ENCODE peak calls at places on chromosomes 12 and 14, in ten cellular contexts. E is SJCRH30; C is esophagus muscularis mucosa; T is CD8-positive, alpha-beta T cell; N is pancreas; P is colonic mucosa; Z is CD8-positive, alpha-beta memory T cell; B is IMR-90; U is heart right ventricle; J is dorsolateral prefrontal cortex. O is an unnamed sample. For H3K27me3, the result is how much of the 10 kb centered on the place peaks cover.

GRCh38 chr12:2642896-2643425 is 151.8 kb upstream of the FKBP4 start:
- DNase-seq in J (no peak), P (no peak), T (no peak), E (no peak), U (no peak), Z (no peak), C (no peak), N (no peak), B (no peak), O (no peak)

GRCh38 chr12:116266631-116267349 is 10.7 kb downstream of the MED13L start:
- DNase-seq in J (no peak), B (peak), T (no peak), U (no peak), N (no peak), E (no peak), Z (no peak), C (no peak), P (no peak), O (no peak)

GRCh38 chr12:107144990-107145389 is 51.6 kb upstream of the CRY1 start:
- DNase-seq in B (no peak), C (no peak), U (no peak), P (no peak), E (no peak), J (no peak), N (no peak), Z (no peak), T (no peak), O (no peak)

GRCh38 chr12:78797201-78797931 is 67.2 kb upstream of the SYT1 start:
- DNase-seq in U (no peak), N (no peak), T (no peak), J (no peak), Z (no peak), P (no peak), E (no peak), B (peak), C (no peak), O (no peak)

GRCh38 chr14:58873228-58873953 is 235.6 kb downstream of the DACT1 start:
- DNase-seq in C (no peak), E (no peak), J (no peak), B (no peak), N (peak), P (peak), U (no peak), Z (no peak), T (no peak), O (no peak)

GRCh38 chr12:92612611-92613010 is 90.2 kb upstream of the PLEKHG7 start:
- DNase-seq in T (no peak), N (no peak), P (no peak), C (no peak), E (no peak), U (no peak), Z (no peak), J (no peak), B (no peak), O (no peak)

GRCh38 chr12:51937941-51938340 is 13.6 kb upstream of the ACVR1B start:
- DNase-seq in N (no peak), Z (no peak), B (no peak), E (no peak), J (no peak), P (no peak), U (no peak), T (no peak), C (no peak), O (no peak)

GRCh38 chr12:15721716-15722115 is 67.5 kb downstream of the EPS8 start:
- DNase-seq in U (no peak), P (no peak), J (no peak), E (no peak), B (peak), Z (no peak), C (no peak), T (no peak), N (no peak), O (no peak)

GRCh38 chr14:105863296-105864108 is 337.1 kb downstream of the TMEM121 start:
- DNase-seq in T (no peak), C (no peak), J (no peak), Z (no peak), U (peak), B (no peak), N (peak), P (no peak), E (no peak), O (no peak)

GRCh38 chr14:102164964-102165363 is 25.3 kb downstream of the WDR20 start:
- DNase-seq in C (no peak), T (no peak), P (no peak), E (no peak), B (no peak), Z (no peak), J (no peak), U (no peak), N (no peak), O (no peak)

GRCh38 chr14:32933943-32934890 is 4.5 kb upstream of the NPAS3 start:
- DNase-seq in T (no peak), Z (no peak), N (peak), E (peak), B (no peak), U (peak), P (no peak), C (no peak), J (peak), O (no peak)

GRCh38 chr12:53530920-53531319 is 23.6 kb upstream of the NPFF start:
- DNase-seq in U (no peak), C (no peak), T (no peak), E (no peak), P (no peak), B (peak), N (no peak), Z (no peak), J (no peak), O (peak)

GRCh38 chr12:86735851-86736250 is 479.7 kb upstream of the MGAT4C start:
- DNase-seq in U (no peak), T (no peak), E (no peak), B (no peak), C (no peak), N (no peak), J (no peak), P (no peak), Z (no peak), O (no peak)

GRCh38 chr14:68468437-68469207 is 324.2 kb downstream of the ZFP36L1 start:
- DNase-seq in N (no peak), Z (peak), C (peak), E (no peak), U (no peak), P (no peak), B (no peak), T (no peak), J (no peak), O (peak)

GRCh38 chr12:121364657-121365265 is 12.6 kb upstream of the ANAPC5 start:
- DNase-seq in C (no peak), B (peak), J (no peak), N (no peak), P (no peak), Z (no peak), U (no peak), E (no peak), T (no peak), O (no peak)

GRCh38 chr14:25116607-25117006 is 66.7 kb upstream of the STXBP6 start:
- DNase-seq in P (no peak), E (no peak), U (no peak), Z (no peak), C (no peak), N (no peak), J (no peak), B (no peak), T (no peak), O (no peak)

GRCh38 chr14:96806836-96807235 is 9.7 kb downstream of the VRK1 start:
- DNase-seq in U (no peak), C (no peak), B (no peak), N (no peak), J (no peak), P (no peak), E (no peak), Z (no peak), T (no peak), O (no peak)

GRCh38 chr12:84756961-84757360 is 155.6 kb downstream of the SLC6A15 start:
- DNase-seq in N (no peak), P (no peak), E (no peak), Z (no peak), J (no peak), B (peak), U (no peak), T (no peak), C (no peak), O (peak)

GRCh38 chr14:84209021-84209420 is 1320.9 kb upstream of the FLRT2 start:
- DNase-seq in J (no peak), T (no peak), N (no peak), Z (no peak), P (no peak), U (no peak), B (no peak), E (no peak), C (no peak), O (no peak)

GRCh38 chr14:106831322-106831720 is 1304.9 kb downstream of the TMEM121 start:
- DNase-seq in B (no peak), U (peak), J (no peak), T (peak), C (peak), P (no peak), N (no peak), Z (peak), E (peak), O (no peak)

GRCh38 chr14:67411820-67412421 is at the start of gene PLEK2:
- DNase-seq in J (no peak), B (no peak), N (peak), Z (peak), T (no peak), E (no peak), P (peak), C (no peak), U (peak), O (no peak)

GRCh38 chr14:72801841-72802587 is 91.9 kb downstream of the DPF3 start:
- DNase-seq in Z (no peak), P (no peak), T (no peak), B (peak), E (peak), C (no peak), U (no peak), N (no peak), J (no peak), O (no peak)

GRCh38 chr12:31238764-31239387 is 87.1 kb downstream of the SINHCAF start:
- DNase-seq in C (peak), T (peak), J (peak), Z (no peak), B (peak), U (peak), E (peak), P (peak), N (peak), O (no peak)

GRCh38 chr14:102461490-102462317 is 47.9 kb downstream of the ANKRD9 start:
- DNase-seq in B (no peak), C (no peak), J (peak), U (no peak), Z (no peak), N (peak), P (no peak), T (no peak), E (peak), O (no peak)

GRCh38 chr14:75402867-75403413 is 24.9 kb upstream of the JDP2 start:
- DNase-seq in U (no peak), P (no peak), Z (no peak), C (no peak), T (no peak), J (no peak), E (no peak), N (no peak), B (no peak), O (no peak)

GRCh38 chr12:108371801-108372344 is 32.8 kb upstream of the CMKLR1 start:
- DNase-seq in C (no peak), U (no peak), J (no peak), E (no peak), P (no peak), B (peak), T (no peak), N (no peak), Z (no peak), O (no peak)

GRCh38 chr12:105382771-105383632 is 52.5 kb downstream of the C12orf75 start:
- DNase-seq in Z (peak), C (peak), P (peak), N (no peak), U (no peak), E (peak), B (peak), T (no peak), J (no peak), O (peak)

GRCh38 chr12:29732211-29732992 is 51.3 kb downstream of the TMTC1 start:
- DNase-seq in U (no peak), P (no peak), E (peak), N (no peak), T (no peak), J (no peak), C (no peak), B (no peak), Z (no peak), O (no peak)

GRCh38 chr12:52081263-52081733 is 1.8 kb downstream of the SMIM41 start:
- DNase-seq in B (no peak), N (peak), J (no peak), T (no peak), E (peak), U (peak), Z (no peak), P (no peak), C (no peak), O (no peak)

GRCh38 chr12:26177303-26177702 is 18.1 kb upstream of the SSPN start:
- DNase-seq in N (no peak), J (no peak), P (peak), E (no peak), B (no peak), U (no peak), T (no peak), C (no peak), Z (no peak), O (no peak)

GRCh38 chr14:78764645-78765044 is 594.5 kb downstream of the NRXN3 start:
- DNase-seq in U (no peak), J (no peak), E (no peak), P (no peak), Z (no peak), C (no peak), T (no peak), N (no peak), B (no peak), O (no peak)

GRCh38 chr12:132545955-132546354 is 56.0 kb downstream of the FBRSL1 start:
- DNase-seq in B (no peak), N (no peak), T (no peak), P (no peak), Z (no peak), C (no peak), U (no peak), E (no peak), J (no peak), O (no peak)

GRCh38 chr12:132548430-132549058 is 58.6 kb downstream of the FBRSL1 start:
- DNase-seq in U (no peak), N (no peak), P (no peak), Z (no peak), B (no peak), C (no peak), E (no peak), T (no peak), J (no peak), O (no peak)

GRCh38 chr12:132545183-132545953 is 55.4 kb downstream of the FBRSL1 start:
- DNase-seq in Z (no peak), U (no peak), P (no peak), E (no peak), B (no peak), C (no peak), N (no peak), J (no peak), T (no peak), O (no peak)

GRCh38 chr12:132547207-132547740 is 57.3 kb downstream of the FBRSL1 start:
- DNase-seq in E (no peak), T (no peak), Z (no peak), P (no peak), B (no peak), N (no peak), J (no peak), U (no peak), C (no peak), O (no peak)

DNA sequence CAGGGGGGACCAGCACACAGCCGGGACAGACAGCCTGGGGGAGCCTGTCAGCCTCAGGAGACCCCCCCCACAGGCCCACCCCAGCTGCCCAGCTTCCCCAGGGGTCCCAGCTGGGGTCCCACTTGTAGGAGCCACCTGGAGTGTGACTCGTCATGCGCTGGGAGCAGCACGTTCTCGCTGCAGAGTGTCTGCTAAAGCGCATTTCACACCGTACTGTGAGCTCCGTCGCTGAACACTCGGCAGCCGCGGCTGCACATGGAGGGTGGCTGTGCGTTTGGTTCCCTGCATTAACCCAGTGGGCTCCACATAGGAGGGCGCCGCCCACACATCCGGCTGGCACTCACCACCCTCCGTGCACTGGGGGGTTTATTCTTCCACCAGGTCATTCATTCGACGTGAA is 56.7 kb downstream of the FBRSL1 start:
- DNase-seq in C (no peak), P (no peak), Z (no peak), B (no peak), U (no peak), T (no peak), E (no peak), N (no peak), J (no peak), O (no peak)
- H3K27me3 ChIP-seq in C (under half), P (under half), Z (under half), B (under half), U (under half), T (under half), E (under half), N (under half), J (under half), O (under half)

DNA sequence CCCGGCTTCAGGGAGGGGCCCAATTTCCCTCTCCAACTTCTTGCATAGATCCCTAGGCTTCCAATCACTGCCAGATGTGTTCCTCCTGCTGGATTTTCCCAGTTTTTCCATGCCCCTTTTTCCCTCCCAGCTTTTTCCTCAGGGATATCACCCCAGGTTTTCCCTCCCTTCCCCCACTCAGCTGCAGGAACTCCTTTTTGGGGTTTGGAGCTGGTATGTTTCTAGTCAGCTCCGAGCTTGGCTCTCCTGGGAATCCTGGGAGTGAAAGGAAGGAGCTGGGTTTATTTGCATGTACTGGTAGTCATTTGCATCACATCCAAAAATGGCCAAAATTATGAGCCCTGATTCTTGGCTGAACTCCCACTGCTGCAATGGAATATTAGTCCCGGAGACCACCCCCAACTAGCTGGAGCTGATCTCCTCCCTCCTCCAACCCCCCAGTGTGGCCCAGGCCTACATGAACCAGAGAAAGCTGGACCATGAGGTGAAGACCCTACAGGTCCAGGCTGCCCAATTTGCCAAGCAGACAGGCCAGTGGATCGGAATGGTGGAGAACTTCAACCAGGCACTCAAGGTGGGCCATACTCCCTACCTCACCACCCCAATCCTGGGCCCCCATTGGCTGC is 1.4 kb upstream of the RDH5 start:
- DNase-seq in E (no peak), Z (no peak), B (no peak), T (no peak), N (no peak), P (no peak), J (no peak), C (no peak), U (no peak), O (no peak)
- H3K4me3 ChIP-seq in E (no peak), Z (no peak), B (no peak), T (no peak), N (no peak), P (no peak), J (no peak), C (no peak), U (peak), O (no peak)

GRCh38 chr12:102948941-102949352 is 8.5 kb upstream of the ASCL1 start:
- DNase-seq in E (peak), P (peak), T (no peak), C (peak), B (peak), N (peak), Z (peak), J (peak), U (peak), O (no peak)
- H3K27me3 ChIP-seq in E (under half), P (under half), T (under half), C (under half), B (under half), N (under half), Z (under half), J (under half), U (half or more), O (under half)

GRCh38 chr14:20428010-20428365 is 8.0 kb downstream of the KLHL33 start:
- DNase-seq in N (no peak), T (no peak), B (no peak), J (no peak), P (no peak), Z (no peak), E (no peak), U (no peak), C (no peak), O (no peak)
- H3K4me3 ChIP-seq in N (no peak), T (no peak), B (no peak), J (no peak), P (no peak), Z (no peak), E (no peak), U (no peak), C (no peak), O (no peak)

GRCh38 chr14:37600880-37601741 is 5.7 kb downstream of the TTC6 start:
- DNase-seq in U (no peak), N (no peak), T (no peak), B (no peak), J (no peak), P (peak), C (no peak), Z (no peak), E (no peak), O (no peak)

GRCh38 chr14:37599527-37600368 is 4.3 kb downstream of the TTC6 start:
- DNase-seq in E (no peak), Z (no peak), B (no peak), C (no peak), P (peak), T (no peak), U (no peak), N (peak), J (no peak), O (no peak)

GRCh38 chr14:37602605-37603453 is 7.4 kb downstream of the TTC6 start:
- DNase-seq in Z (no peak), P (peak), N (no peak), T (no peak), B (no peak), E (no peak), U (no peak), C (peak), J (no peak), O (no peak)

GRCh38 chr14:37601849-37602248 is 6.4 kb downstream of the TTC6 start:
- DNase-seq in U (no peak), N (no peak), P (peak), B (no peak), J (no peak), E (no peak), C (no peak), T (no peak), Z (no peak), O (no peak)

DNA sequence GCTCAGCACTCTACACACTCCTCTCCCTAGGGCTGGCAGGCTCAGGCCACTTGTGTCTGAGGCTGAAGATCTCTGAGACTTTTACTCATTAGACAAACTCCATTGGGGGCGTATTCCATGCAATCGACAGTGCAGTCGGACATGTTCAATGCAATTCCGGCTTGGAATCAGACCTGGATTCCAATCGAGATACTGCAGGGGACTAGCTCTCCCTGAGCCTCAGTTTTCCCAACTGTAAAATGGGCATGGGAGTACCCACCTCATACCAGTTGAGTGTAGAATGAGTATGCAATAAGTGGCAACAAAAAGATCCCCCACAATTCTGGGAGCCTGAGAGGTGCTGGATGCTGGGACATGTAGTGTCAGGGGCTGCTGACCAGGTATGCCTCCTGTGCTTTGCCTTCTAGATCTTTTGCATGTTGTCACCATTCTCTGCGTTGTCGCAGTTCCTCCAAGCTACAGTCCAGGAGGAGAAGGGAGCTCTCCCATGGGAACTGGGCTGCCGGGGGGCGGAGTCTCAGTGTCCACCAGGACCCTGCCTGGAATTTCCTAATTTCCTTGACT is 8.3 kb downstream of the TTC6 start:
- DNase-seq in J (no peak), Z (no peak), E (no peak), C (no peak), P (no peak), T (no peak), N (no peak), U (no peak), B (no peak), O (no peak)
- H3K27me3 ChIP-seq in J (half or more), Z (under half), E (under half), C (under half), P (under half), T (under half), N (under half), U (half or more), B (half or more), O (half or more)